ENCODE peak calls at places on chromosomes 13 and 19, in seven cellular contexts. One of them, this sample, is unnamed.

GRCh38 chr13:110617326-110618072 is 2.2 kb downstream of the NAXD start:
- DNase-seq in SK-N-SH: no peak
- DNase-seq in K562: peak
- DNase-seq in H1: no peak
- DNase-seq in HepG2: peak
- DNase-seq in HCT116: no peak
- DNase-seq in GM12878: no peak
- DNase-seq in this sample: no peak

GRCh38 chr19:24054044-24054935 is 32.7 kb upstream of the ZNF254 start:
- DNase-seq in SK-N-SH: no peak
- DNase-seq in K562: no peak
- DNase-seq in H1: no peak
- DNase-seq in HepG2: peak
- DNase-seq in HCT116: peak
- DNase-seq in GM12878: no peak
- DNase-seq in this sample: no peak

GRCh38 chr19:23817519-23817918 is 58.8 kb upstream of the ZNF681 start:
- DNase-seq in SK-N-SH: peak
- DNase-seq in K562: peak
- DNase-seq in H1: peak
- DNase-seq in HepG2: peak
- DNase-seq in HCT116: peak
- DNase-seq in GM12878: no peak
- DNase-seq in this sample: peak

GRCh38 chr13:50015263-50015662 is at the start of gene KCNRG:
- DNase-seq in SK-N-SH: no peak
- DNase-seq in K562: peak
- DNase-seq in H1: no peak
- DNase-seq in HepG2: no peak
- DNase-seq in HCT116: no peak
- DNase-seq in GM12878: no peak
- DNase-seq in this sample: no peak

GRCh38 chr13:74678308-74678958 is 544.2 kb upstream of the KLF12 start:
- DNase-seq in SK-N-SH: no peak
- DNase-seq in K562: no peak
- DNase-seq in H1: no peak
- DNase-seq in HepG2: no peak
- DNase-seq in HCT116: no peak
- DNase-seq in GM12878: no peak
- DNase-seq in this sample: no peak

GRCh38 chr19:2706251-2706650 is 3.8 kb upstream of the GNG7 start:
- DNase-seq in SK-N-SH: no peak
- DNase-seq in K562: no peak
- DNase-seq in H1: no peak
- DNase-seq in HepG2: no peak
- DNase-seq in HCT116: no peak
- DNase-seq in GM12878: no peak
- DNase-seq in this sample: no peak

GRCh38 chr13:60448907-60449510 is 52.0 kb downstream of the TDRD3 start:
- DNase-seq in SK-N-SH: peak
- DNase-seq in K562: peak
- DNase-seq in H1: no peak
- DNase-seq in HepG2: peak
- DNase-seq in HCT116: peak
- DNase-seq in GM12878: no peak
- DNase-seq in this sample: peak

GRCh38 chr19:13031917-13032623 is 36.8 kb downstream of the NFIX start:
- DNase-seq in SK-N-SH: no peak
- DNase-seq in K562: no peak
- DNase-seq in H1: no peak
- DNase-seq in HepG2: peak
- DNase-seq in HCT116: no peak
- DNase-seq in GM12878: no peak
- DNase-seq in this sample: no peak

GRCh38 chr13:114066956-114067355 is 65.5 kb downstream of the RASA3 start:
- DNase-seq in SK-N-SH: no peak
- DNase-seq in K562: no peak
- DNase-seq in H1: no peak
- DNase-seq in HepG2: no peak
- DNase-seq in HCT116: no peak
- DNase-seq in GM12878: no peak
- DNase-seq in this sample: no peak

GRCh38 chr13:60798503-60798902 is 401.5 kb downstream of the TDRD3 start:
- DNase-seq in SK-N-SH: no peak
- DNase-seq in K562: no peak
- DNase-seq in H1: no peak
- DNase-seq in HepG2: no peak
- DNase-seq in HCT116: no peak
- DNase-seq in GM12878: no peak
- DNase-seq in this sample: no peak

GRCh38 chr13:111319521-111319920 is 921 bp upstream of the TEX29 start:
- DNase-seq in SK-N-SH: no peak
- DNase-seq in K562: no peak
- DNase-seq in H1: no peak
- DNase-seq in HepG2: no peak
- DNase-seq in HCT116: no peak
- DNase-seq in GM12878: no peak
- DNase-seq in this sample: no peak

GRCh38 chr13:100314132-100314910 is 225.4 kb downstream of the PCCA start:
- DNase-seq in SK-N-SH: no peak
- DNase-seq in K562: no peak
- DNase-seq in H1: no peak
- DNase-seq in HepG2: peak
- DNase-seq in HCT116: no peak
- DNase-seq in GM12878: no peak
- DNase-seq in this sample: peak

GRCh38 chr13:73397486-73398020 is 338.7 kb downstream of the KLF5 start:
- DNase-seq in SK-N-SH: no peak
- DNase-seq in K562: no peak
- DNase-seq in H1: no peak
- DNase-seq in HepG2: no peak
- DNase-seq in HCT116: no peak
- DNase-seq in GM12878: no peak
- DNase-seq in this sample: no peak

GRCh38 chr13:114146173-114146572 is 13.8 kb upstream of the RASA3 start:
- DNase-seq in SK-N-SH: no peak
- DNase-seq in K562: no peak
- DNase-seq in H1: no peak
- DNase-seq in HepG2: no peak
- DNase-seq in HCT116: no peak
- DNase-seq in GM12878: no peak
- DNase-seq in this sample: no peak

GRCh38 chr13:20305587-20305986 is 73.5 kb upstream of the GJB6 start:
- DNase-seq in SK-N-SH: no peak
- DNase-seq in K562: no peak
- DNase-seq in H1: no peak
- DNase-seq in HepG2: no peak
- DNase-seq in HCT116: no peak
- DNase-seq in GM12878: no peak
- DNase-seq in this sample: no peak

GRCh38 chr13:86051134-86052103 is 252.2 kb upstream of the SLITRK6 start:
- DNase-seq in SK-N-SH: no peak
- DNase-seq in K562: no peak
- DNase-seq in H1: no peak
- DNase-seq in HepG2: no peak
- DNase-seq in HCT116: no peak
- DNase-seq in GM12878: no peak
- DNase-seq in this sample: no peak

DNA sequence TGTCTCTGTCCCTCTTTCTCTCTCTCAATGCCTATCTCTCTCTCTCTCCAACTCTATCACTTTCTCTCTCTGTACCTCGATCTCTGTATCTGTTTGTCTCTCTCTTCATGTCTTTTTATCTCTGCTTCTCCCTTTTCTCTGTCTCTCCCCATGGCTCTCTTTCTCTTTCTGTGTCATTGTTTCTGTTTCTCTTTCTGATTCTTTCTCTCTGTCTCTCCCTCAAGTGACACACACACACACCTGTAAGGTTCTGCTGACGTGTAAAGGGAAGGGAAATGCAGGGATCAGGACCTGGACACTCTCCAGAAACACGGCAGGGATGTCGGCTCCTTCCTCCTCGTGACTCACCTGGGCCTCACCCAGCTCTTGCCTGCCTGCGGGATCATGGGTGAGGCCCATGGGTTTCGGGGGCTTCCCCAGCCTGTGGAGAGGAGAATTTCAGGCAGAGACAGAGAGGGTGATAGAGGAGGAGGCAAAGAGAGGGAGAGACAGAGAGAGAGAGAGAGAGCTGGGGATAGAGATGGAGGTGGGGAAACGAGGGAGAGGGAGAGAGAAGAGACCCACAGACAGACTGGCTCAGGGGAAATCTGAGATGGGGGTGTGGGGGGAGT is 5.4 kb upstream of the PLAUR start:
- DNase-seq in SK-N-SH: no peak
- DNase-seq in K562: no peak
- DNase-seq in H1: no peak
- DNase-seq in HepG2: no peak
- DNase-seq in HCT116: peak
- DNase-seq in GM12878: peak
- DNase-seq in this sample: no peak
- TF ChIP-seq JUND in SK-N-SH: no peak
- TF ChIP-seq JUND in K562: no peak
- TF ChIP-seq JUND in H1: no peak
- TF ChIP-seq JUND in HepG2: no peak
- TF ChIP-seq JUND in HCT116: peak
- TF ChIP-seq JUND in GM12878: no peak
- TF ChIP-seq JUND in this sample: no peak

GRCh38 chr13:30803791-30804190 is 68.4 kb downstream of the ALOX5AP start:
- DNase-seq in SK-N-SH: no peak
- DNase-seq in K562: no peak
- DNase-seq in H1: no peak
- DNase-seq in HepG2: no peak
- DNase-seq in HCT116: no peak
- DNase-seq in GM12878: no peak
- DNase-seq in this sample: no peak

GRCh38 chr13:30802953-30803478 is 67.7 kb downstream of the ALOX5AP start:
- DNase-seq in SK-N-SH: peak
- DNase-seq in K562: peak
- DNase-seq in H1: peak
- DNase-seq in HepG2: peak
- DNase-seq in HCT116: peak
- DNase-seq in GM12878: peak
- DNase-seq in this sample: peak

GRCh38 chr13:30805603-30806011 is 70.3 kb downstream of the ALOX5AP start:
- DNase-seq in SK-N-SH: peak
- DNase-seq in K562: no peak
- DNase-seq in H1: no peak
- DNase-seq in HepG2: peak
- DNase-seq in HCT116: peak
- DNase-seq in GM12878: no peak
- DNase-seq in this sample: no peak

GRCh38 chr13:30805132-30805537 is 69.8 kb downstream of the ALOX5AP start:
- DNase-seq in SK-N-SH: no peak
- DNase-seq in K562: no peak
- DNase-seq in H1: no peak
- DNase-seq in HepG2: peak
- DNase-seq in HCT116: no peak
- DNase-seq in GM12878: no peak
- DNase-seq in this sample: no peak

GRCh38 chr13:30804474-30804873 is 69.1 kb downstream of the ALOX5AP start:
- DNase-seq in SK-N-SH: peak
- DNase-seq in K562: no peak
- DNase-seq in H1: no peak
- DNase-seq in HepG2: no peak
- DNase-seq in HCT116: no peak
- DNase-seq in GM12878: no peak
- DNase-seq in this sample: no peak
- TF ChIP-seq JUND in SK-N-SH: no peak
- TF ChIP-seq JUND in K562: no peak
- TF ChIP-seq JUND in H1: no peak
- TF ChIP-seq JUND in HepG2: no peak
- TF ChIP-seq JUND in HCT116: no peak
- TF ChIP-seq JUND in GM12878: no peak
- TF ChIP-seq JUND in this sample: no peak

GRCh38 chr19:46355234-46355990 is 8.5 kb downstream of the PPP5C start:
- DNase-seq in SK-N-SH: no peak
- DNase-seq in K562: peak
- DNase-seq in H1: no peak
- DNase-seq in HepG2: peak
- DNase-seq in HCT116: no peak
- DNase-seq in GM12878: no peak
- DNase-seq in this sample: no peak

GRCh38 chr19:46356670-46357055 is 9.8 kb downstream of the PPP5C start:
- DNase-seq in SK-N-SH: no peak
- DNase-seq in K562: no peak
- DNase-seq in H1: no peak
- DNase-seq in HepG2: no peak
- DNase-seq in HCT116: no peak
- DNase-seq in GM12878: no peak
- DNase-seq in this sample: no peak

GRCh38 chr19:46361915-46362314 is 15.0 kb downstream of the PPP5C start:
- DNase-seq in SK-N-SH: no peak
- DNase-seq in K562: no peak
- DNase-seq in H1: no peak
- DNase-seq in HepG2: no peak
- DNase-seq in HCT116: no peak
- DNase-seq in GM12878: no peak
- DNase-seq in this sample: no peak

GRCh38 chr19:46355991-46356669 is 9.2 kb downstream of the PPP5C start:
- DNase-seq in SK-N-SH: no peak
- DNase-seq in K562: no peak
- DNase-seq in H1: no peak
- DNase-seq in HepG2: no peak
- DNase-seq in HCT116: no peak
- DNase-seq in GM12878: no peak
- DNase-seq in this sample: no peak

DNA sequence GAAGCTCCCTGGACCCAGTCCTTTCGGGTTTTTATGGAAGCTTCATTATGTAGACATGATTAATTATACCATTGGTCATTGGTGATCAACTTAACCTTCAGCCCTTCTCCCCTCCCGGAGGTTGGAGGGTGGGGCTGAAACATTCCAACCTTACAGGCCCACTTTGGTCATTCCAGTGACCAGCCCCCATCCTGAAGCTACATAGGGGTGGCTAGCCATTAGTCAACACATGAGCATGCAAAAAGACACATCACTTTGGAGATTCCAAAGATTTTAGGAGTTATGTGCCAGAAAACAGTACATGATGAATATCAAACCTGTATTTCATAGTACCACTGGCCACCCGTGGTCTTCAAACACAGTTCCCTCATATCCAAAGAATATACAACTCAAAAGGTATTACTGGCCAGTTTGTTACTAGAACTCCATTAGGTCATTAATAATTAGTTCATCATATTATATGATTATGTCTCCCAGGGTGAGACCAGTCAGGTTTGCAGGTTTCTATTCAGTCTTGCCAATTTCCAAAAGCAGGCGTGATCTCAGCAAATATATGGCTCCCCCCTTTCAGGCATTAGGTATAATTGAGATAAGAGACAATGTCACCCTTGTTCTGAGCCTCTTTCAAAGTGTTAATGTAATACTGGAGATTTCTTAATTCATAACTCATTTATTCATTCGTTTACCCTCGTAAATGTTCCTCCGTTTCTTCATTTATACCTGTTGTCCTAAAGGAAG is 11.1 kb downstream of the PPP5C start:
- DNase-seq in SK-N-SH: no peak
- DNase-seq in K562: no peak
- DNase-seq in H1: no peak
- DNase-seq in HepG2: no peak
- DNase-seq in HCT116: no peak
- DNase-seq in GM12878: no peak
- DNase-seq in this sample: no peak
- TF ChIP-seq JUND in SK-N-SH: no peak
- TF ChIP-seq JUND in K562: no peak
- TF ChIP-seq JUND in H1: no peak
- TF ChIP-seq JUND in HepG2: no peak
- TF ChIP-seq JUND in HCT116: no peak
- TF ChIP-seq JUND in GM12878: no peak
- TF ChIP-seq JUND in this sample: no peak

GRCh38 chr19:35555301-35556005 is 8.0 kb downstream of the ATP4A start:
- DNase-seq in SK-N-SH: peak
- DNase-seq in K562: peak
- DNase-seq in H1: peak
- DNase-seq in HepG2: peak
- DNase-seq in HCT116: peak
- DNase-seq in GM12878: no peak
- DNase-seq in this sample: no peak
- TF ChIP-seq JUND in SK-N-SH: no peak
- TF ChIP-seq JUND in K562: no peak
- TF ChIP-seq JUND in H1: no peak
- TF ChIP-seq JUND in HepG2: no peak
- TF ChIP-seq JUND in HCT116: no peak
- TF ChIP-seq JUND in GM12878: no peak
- TF ChIP-seq JUND in this sample: no peak

This sample was measured in T47D.